ENCODE peak calls at places on chromosomes 6 and 20, in nine cellular contexts. One of them, this sample, is unnamed.
A peak's percentile ranks its signal among the peaks of the same experiment; 100 is the strongest.

GRCh38 chr6:42845327-42845694 is 34.1 kb upstream of the RPL7L1 start:
- DNase-seq in sigmoid colon: no peak
- DNase-seq in adrenal gland: no peak
- DNase-seq in GM12878: no peak
- DNase-seq in tibial nerve: no peak
- DNase-seq in psoas muscle: no peak
- DNase-seq in ovary: no peak
- DNase-seq in colonic mucosa: peak; percentile 68
- DNase-seq in AG04450: no peak
- DNase-seq in this sample: no peak

GRCh38 chr20:48832423-48832735 is 4.6 kb upstream of the PREX1 start:
- DNase-seq in sigmoid colon: no peak
- DNase-seq in psoas muscle: no peak
- DNase-seq in ovary: no peak
- DNase-seq in colonic mucosa: no peak
- DNase-seq in GM12878: no peak
- DNase-seq in tibial nerve: no peak
- DNase-seq in AG04450: no peak
- DNase-seq in adrenal gland: peak; percentile 32
- DNase-seq in this sample: no peak

GRCh38 chr6:133890941-133891813 is 2.3 kb downstream of the TCF21 start:
- DNase-seq in AG04450: no peak
- DNase-seq in psoas muscle: peak; percentile 34
- DNase-seq in ovary: peak; percentile 76
- DNase-seq in sigmoid colon: peak; percentile 73
- DNase-seq in GM12878: no peak
- DNase-seq in tibial nerve: no peak
- DNase-seq in colonic mucosa: peak; percentile 25
- DNase-seq in adrenal gland: peak; percentile 3
- DNase-seq in this sample: no peak

GRCh38 chr6:148842631-148843030 is 95.8 kb downstream of the UST start:
- DNase-seq in ovary: no peak
- DNase-seq in GM12878: no peak
- DNase-seq in colonic mucosa: no peak
- DNase-seq in tibial nerve: no peak
- DNase-seq in psoas muscle: no peak
- DNase-seq in AG04450: no peak
- DNase-seq in sigmoid colon: no peak
- DNase-seq in adrenal gland: no peak
- DNase-seq in this sample: no peak

GRCh38 chr6:106547961-106548453 is 81.3 kb downstream of the RTN4IP1 start:
- DNase-seq in colonic mucosa: no peak
- DNase-seq in GM12878: no peak
- DNase-seq in ovary: peak; percentile 36
- DNase-seq in adrenal gland: no peak
- DNase-seq in tibial nerve: no peak
- DNase-seq in AG04450: peak; percentile 72
- DNase-seq in psoas muscle: no peak
- DNase-seq in sigmoid colon: no peak
- DNase-seq in this sample: no peak

GRCh38 chr6:144027927-144028587 is 20.0 kb upstream of the PLAGL1 start:
- DNase-seq in AG04450: no peak
- DNase-seq in adrenal gland: no peak
- DNase-seq in GM12878: no peak
- DNase-seq in ovary: no peak
- DNase-seq in psoas muscle: no peak
- DNase-seq in colonic mucosa: no peak
- DNase-seq in tibial nerve: no peak
- DNase-seq in sigmoid colon: no peak
- DNase-seq in this sample: no peak

GRCh38 chr6:26660096-26660425 is 515 bp upstream of the ZNF322 start:
- DNase-seq in GM12878: no peak
- DNase-seq in tibial nerve: no peak
- DNase-seq in psoas muscle: no peak
- DNase-seq in ovary: no peak
- DNase-seq in colonic mucosa: no peak
- DNase-seq in AG04450: no peak
- DNase-seq in adrenal gland: no peak
- DNase-seq in sigmoid colon: no peak
- DNase-seq in this sample: no peak

GRCh38 chr20:3406481-3407425 is 716 bp downstream of the DNAAF9 start:
- DNase-seq in AG04450: no peak
- DNase-seq in sigmoid colon: peak; percentile 80
- DNase-seq in psoas muscle: no peak
- DNase-seq in GM12878: no peak
- DNase-seq in ovary: no peak
- DNase-seq in adrenal gland: peak; percentile 43
- DNase-seq in tibial nerve: peak; percentile 36
- DNase-seq in colonic mucosa: peak; percentile 33
- DNase-seq in this sample: no peak

GRCh38 chr20:32157611-32158010 is 48.1 kb downstream of the TM9SF4 start:
- DNase-seq in colonic mucosa: no peak
- DNase-seq in GM12878: no peak
- DNase-seq in tibial nerve: no peak
- DNase-seq in psoas muscle: no peak
- DNase-seq in adrenal gland: no peak
- DNase-seq in sigmoid colon: peak; percentile 57
- DNase-seq in AG04450: no peak
- DNase-seq in ovary: no peak
- DNase-seq in this sample: no peak

GRCh38 chr20:32153771-32154170 is 44.3 kb downstream of the TM9SF4 start:
- DNase-seq in adrenal gland: no peak
- DNase-seq in AG04450: no peak
- DNase-seq in sigmoid colon: peak; percentile 17
- DNase-seq in ovary: no peak
- DNase-seq in psoas muscle: no peak
- DNase-seq in colonic mucosa: no peak
- DNase-seq in tibial nerve: no peak
- DNase-seq in GM12878: no peak
- DNase-seq in this sample: no peak

GRCh38 chr20:32153156-32153665 is 43.7 kb downstream of the TM9SF4 start:
- DNase-seq in AG04450: no peak
- DNase-seq in psoas muscle: no peak
- DNase-seq in sigmoid colon: peak; percentile 24
- DNase-seq in GM12878: no peak
- DNase-seq in tibial nerve: no peak
- DNase-seq in adrenal gland: no peak
- DNase-seq in ovary: no peak
- DNase-seq in colonic mucosa: no peak
- DNase-seq in this sample: no peak

GRCh38 chr20:32152421-32153155 is 43.1 kb downstream of the TM9SF4 start:
- DNase-seq in tibial nerve: no peak
- DNase-seq in ovary: no peak
- DNase-seq in adrenal gland: no peak
- DNase-seq in psoas muscle: no peak
- DNase-seq in AG04450: no peak
- DNase-seq in colonic mucosa: peak; percentile 27
- DNase-seq in sigmoid colon: peak; percentile 37
- DNase-seq in GM12878: no peak
- DNase-seq in this sample: no peak

DNA sequence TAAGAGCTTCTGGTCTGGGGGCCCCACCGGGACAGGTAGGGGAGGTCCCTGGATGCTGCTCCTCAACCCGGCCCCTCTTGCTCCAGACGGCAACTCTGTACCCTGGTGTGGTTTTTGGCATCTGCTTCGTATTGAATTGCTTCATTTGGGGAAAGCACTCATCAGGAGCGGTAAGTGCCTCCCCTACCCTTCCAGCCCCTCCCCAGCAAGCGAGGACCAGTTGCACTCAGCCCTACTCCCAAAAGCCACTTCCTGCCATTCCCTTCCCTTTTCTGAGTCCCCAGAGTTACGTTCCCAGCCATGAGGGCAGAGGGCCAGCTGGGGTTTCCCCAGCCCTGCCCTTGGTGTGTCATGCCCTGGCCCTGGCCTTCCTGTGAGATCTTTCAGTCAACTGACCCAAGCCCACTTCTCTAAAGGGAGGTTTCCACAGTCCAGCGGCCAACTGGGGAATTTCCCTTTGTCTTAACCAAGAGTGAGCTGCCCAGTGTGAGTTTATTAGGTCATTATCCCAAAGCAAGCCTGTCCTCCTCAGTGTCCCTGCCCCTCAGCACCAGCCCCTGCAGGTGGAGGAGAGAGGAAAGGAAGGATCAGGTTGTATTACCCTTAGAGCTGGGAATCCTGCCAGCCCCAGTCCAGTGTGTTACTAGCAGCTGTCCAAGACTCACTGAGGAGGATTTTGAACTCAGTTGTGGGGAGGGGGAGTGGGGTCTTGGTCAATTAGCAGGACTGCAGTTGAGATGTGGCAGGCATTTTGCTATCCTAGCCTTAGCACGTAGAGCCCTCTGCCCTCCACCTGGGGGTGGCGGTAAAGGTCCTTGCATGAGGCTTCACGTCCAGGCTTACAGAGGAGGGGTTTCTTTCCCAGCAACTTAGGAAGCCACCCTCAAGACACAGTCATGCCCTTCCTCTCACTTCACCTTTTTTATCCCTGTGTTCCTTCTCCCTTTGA is 45.8 kb downstream of the TM9SF4 start:
- DNase-seq in adrenal gland: peak; percentile 94
- DNase-seq in psoas muscle: peak; percentile 90
- DNase-seq in ovary: peak; percentile 47
- DNase-seq in colonic mucosa: peak; percentile 67
- DNase-seq in sigmoid colon: peak; percentile 87
- DNase-seq in GM12878: peak; percentile 20
- DNase-seq in AG04450: peak; percentile 29
- DNase-seq in tibial nerve: peak; percentile 66
- DNase-seq in this sample: peak; percentile 38
- TF ChIP-seq CTCF in adrenal gland: no peak
- TF ChIP-seq CTCF in psoas muscle: peak; percentile 13
- TF ChIP-seq CTCF in ovary: no peak
- TF ChIP-seq CTCF in colonic mucosa: no peak
- TF ChIP-seq CTCF in sigmoid colon: no peak
- TF ChIP-seq CTCF in GM12878: peak; percentile 33
- TF ChIP-seq CTCF in AG04450: peak; percentile 46
- TF ChIP-seq CTCF in tibial nerve: no peak
- TF ChIP-seq CTCF in this sample: peak; percentile 7

GRCh38 chr6:77373955-77374354 is 89.3 kb downstream of the HTR1B start:
- DNase-seq in psoas muscle: no peak
- DNase-seq in ovary: no peak
- DNase-seq in AG04450: no peak
- DNase-seq in GM12878: no peak
- DNase-seq in sigmoid colon: no peak
- DNase-seq in colonic mucosa: no peak
- DNase-seq in tibial nerve: no peak
- DNase-seq in adrenal gland: no peak
- DNase-seq in this sample: no peak

GRCh38 chr6:77366798-77367197 is 96.5 kb downstream of the HTR1B start:
- DNase-seq in adrenal gland: no peak
- DNase-seq in AG04450: no peak
- DNase-seq in psoas muscle: no peak
- DNase-seq in colonic mucosa: no peak
- DNase-seq in ovary: no peak
- DNase-seq in tibial nerve: no peak
- DNase-seq in GM12878: no peak
- DNase-seq in sigmoid colon: no peak
- DNase-seq in this sample: no peak

GRCh38 chr6:77368660-77369313 is 94.5 kb downstream of the HTR1B start:
- DNase-seq in ovary: no peak
- DNase-seq in adrenal gland: peak; percentile 51
- DNase-seq in psoas muscle: no peak
- DNase-seq in sigmoid colon: no peak
- DNase-seq in tibial nerve: no peak
- DNase-seq in AG04450: no peak
- DNase-seq in GM12878: no peak
- DNase-seq in colonic mucosa: peak; percentile 61
- DNase-seq in this sample: no peak
- H3K4me3 ChIP-seq in ovary: peak overlapping the region; percentile 27
- H3K4me3 ChIP-seq in adrenal gland: no peak overlapping the region
- H3K4me3 ChIP-seq in psoas muscle: peak overlapping the region; percentile 50
- H3K4me3 ChIP-seq in sigmoid colon: peak overlapping the region; percentile 35
- H3K4me3 ChIP-seq in tibial nerve: peak overlapping the region; percentile 15
- H3K4me3 ChIP-seq in AG04450: peak overlapping the region; percentile 57
- H3K4me3 ChIP-seq in GM12878: no peak overlapping the region
- H3K4me3 ChIP-seq in colonic mucosa: peak overlapping the region; percentile 24
- H3K4me3 ChIP-seq in this sample: peak overlapping the region; percentile 68

DNA sequence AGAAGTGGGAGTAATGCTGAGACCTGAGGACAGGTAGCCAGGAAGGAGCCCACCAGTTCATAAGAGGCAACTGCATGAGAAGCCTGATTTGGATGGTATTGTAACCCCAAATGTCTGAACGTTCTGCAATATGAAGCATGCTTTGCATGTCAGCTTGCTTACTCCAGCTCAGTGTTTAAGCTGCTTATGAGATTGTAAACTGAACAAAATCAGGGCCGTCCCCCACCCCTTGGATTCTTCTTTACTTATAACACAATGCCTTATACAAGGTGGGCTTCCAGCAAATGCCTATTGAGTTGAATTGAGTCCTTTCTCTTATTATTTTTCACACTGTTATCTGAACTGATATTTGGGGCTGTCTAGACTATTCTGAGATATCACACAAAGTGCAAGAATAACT is 761.3 kb downstream of the KIF16B start:
- DNase-seq in ovary: no peak
- DNase-seq in sigmoid colon: no peak
- DNase-seq in adrenal gland: no peak
- DNase-seq in GM12878: no peak
- DNase-seq in psoas muscle: no peak
- DNase-seq in colonic mucosa: no peak
- DNase-seq in tibial nerve: no peak
- DNase-seq in AG04450: no peak
- DNase-seq in this sample: no peak
- H3K9me3 ChIP-seq in ovary: no peaks in the 10 kb centered on the region
- H3K9me3 ChIP-seq in sigmoid colon: no peaks in the 10 kb centered on the region
- H3K9me3 ChIP-seq in adrenal gland: no peaks in the 10 kb centered on the region
- H3K9me3 ChIP-seq in GM12878: no peaks in the 10 kb centered on the region
- H3K9me3 ChIP-seq in psoas muscle: no peaks in the 10 kb centered on the region
- H3K9me3 ChIP-seq in colonic mucosa: no peaks in the 10 kb centered on the region
- H3K9me3 ChIP-seq in tibial nerve: no peaks in the 10 kb centered on the region
- H3K9me3 ChIP-seq in AG04450: no peaks in the 10 kb centered on the region
- H3K9me3 ChIP-seq in this sample: no peaks in the 10 kb centered on the region

GRCh38 chr6:37490466-37491015 is 9.2 kb downstream of the CCDC167 start:
- DNase-seq in ovary: no peak
- DNase-seq in adrenal gland: no peak
- DNase-seq in sigmoid colon: peak; percentile 27
- DNase-seq in psoas muscle: no peak
- DNase-seq in AG04450: no peak
- DNase-seq in GM12878: no peak
- DNase-seq in tibial nerve: no peak
- DNase-seq in colonic mucosa: no peak
- DNase-seq in this sample: no peak

GRCh38 chr6:37488464-37488863 is 11.2 kb downstream of the CCDC167 start:
- DNase-seq in tibial nerve: no peak
- DNase-seq in psoas muscle: no peak
- DNase-seq in colonic mucosa: no peak
- DNase-seq in AG04450: no peak
- DNase-seq in adrenal gland: no peak
- DNase-seq in ovary: no peak
- DNase-seq in GM12878: no peak
- DNase-seq in sigmoid colon: no peak
- DNase-seq in this sample: no peak

GRCh38 chr6:37491161-37491829 is 8.4 kb downstream of the CCDC167 start:
- DNase-seq in GM12878: no peak
- DNase-seq in adrenal gland: no peak
- DNase-seq in sigmoid colon: peak; percentile 48
- DNase-seq in ovary: no peak
- DNase-seq in psoas muscle: no peak
- DNase-seq in tibial nerve: no peak
- DNase-seq in AG04450: no peak
- DNase-seq in colonic mucosa: no peak
- DNase-seq in this sample: no peak

GRCh38 chr6:37487891-37488290 is 11.8 kb downstream of the CCDC167 start:
- DNase-seq in adrenal gland: no peak
- DNase-seq in colonic mucosa: no peak
- DNase-seq in psoas muscle: no peak
- DNase-seq in tibial nerve: no peak
- DNase-seq in ovary: no peak
- DNase-seq in GM12878: no peak
- DNase-seq in AG04450: no peak
- DNase-seq in sigmoid colon: peak; percentile 46
- DNase-seq in this sample: no peak

DNA sequence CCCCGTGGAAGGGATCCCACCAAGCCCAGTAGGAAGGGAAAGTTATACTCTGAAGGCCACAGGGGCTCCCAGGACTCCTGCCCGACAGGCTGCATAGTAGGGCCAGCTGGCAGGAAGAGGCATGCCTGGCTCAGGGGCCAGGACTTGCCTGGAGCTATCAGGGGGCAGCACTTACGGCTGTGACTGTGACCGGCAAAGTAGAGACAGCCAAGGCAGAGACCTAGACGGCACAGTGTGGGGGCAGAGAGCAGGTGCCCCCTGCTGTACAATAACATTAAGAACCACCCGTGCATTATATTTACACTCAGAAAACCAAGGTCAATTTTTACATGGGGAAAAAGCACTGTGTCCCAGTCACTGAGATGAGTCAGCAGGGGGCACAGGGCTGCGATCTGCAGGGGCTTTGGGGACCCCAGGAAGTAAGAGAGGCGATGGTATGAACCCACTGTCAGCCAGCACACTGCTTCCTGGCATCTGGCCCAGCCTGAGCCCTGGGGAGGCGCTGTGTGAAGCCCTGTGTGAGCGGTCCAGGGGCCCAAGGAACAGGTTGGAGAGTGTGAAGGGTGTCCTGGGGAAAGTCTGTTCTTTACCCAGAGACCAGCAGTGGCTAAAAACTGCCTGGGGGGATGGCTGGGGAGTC is 9.9 kb downstream of the CCDC167 start:
- DNase-seq in tibial nerve: no peak
- DNase-seq in psoas muscle: no peak
- DNase-seq in adrenal gland: no peak
- DNase-seq in ovary: peak; percentile 23
- DNase-seq in AG04450: no peak
- DNase-seq in GM12878: no peak
- DNase-seq in sigmoid colon: peak; percentile 61
- DNase-seq in colonic mucosa: no peak
- DNase-seq in this sample: no peak
- TF ChIP-seq CTCF in tibial nerve: no peak
- TF ChIP-seq CTCF in psoas muscle: no peak
- TF ChIP-seq CTCF in adrenal gland: no peak
- TF ChIP-seq CTCF in ovary: no peak
- TF ChIP-seq CTCF in AG04450: peak; percentile 26
- TF ChIP-seq CTCF in GM12878: peak; percentile 35
- TF ChIP-seq CTCF in sigmoid colon: no peak
- TF ChIP-seq CTCF in colonic mucosa: no peak
- TF ChIP-seq CTCF in this sample: no peak

This sample was measured in thoracic aorta.